ENCODE peak calls at places on chromosomes 16 and 17, in nine cellular contexts. E is H4, F is iPS-NIHi11, O is T follicular helper cell, B is NCI-H1092, R is HEK293T, K is brain microvascular endothelial cell, H is neural crest cell, W is AG09319. N is an unnamed sample.

GRCh38 chr16:74998481-74999207 is at the start of gene ZNRF1:
- DNase-seq in W (peak), K (peak), B (peak), F (peak), E (peak), O (peak), R (peak), H (peak), N (peak)

GRCh38 chr17:3536736-3537135 is 20.9 kb downstream of the TRPV3 start:
- DNase-seq in B (no peak), W (no peak), O (no peak), E (peak), H (no peak), K (no peak), F (no peak), R (no peak), N (no peak)

GRCh38 chr16:13060932-13061331 is 159.5 kb downstream of the SHISA9 start:
- DNase-seq in F (no peak), B (no peak), E (no peak), R (no peak), K (no peak), H (no peak), O (no peak), W (no peak), N (no peak)

GRCh38 chr17:386145-386876 is 33.7 kb upstream of the RPH3AL start:
- DNase-seq in H (peak), R (peak), K (peak), O (peak), W (no peak), B (no peak), E (no peak), F (peak), N (no peak)

GRCh38 chr16:21121150-21121549 is 29.5 kb downstream of the DNAH3 start:
- DNase-seq in B (no peak), F (no peak), E (no peak), K (no peak), R (no peak), H (no peak), O (no peak), W (no peak), N (no peak)

GRCh38 chr16:85573696-85574641 is 39.2 kb upstream of the GSE1 start:
- DNase-seq in O (no peak), K (peak), H (no peak), E (no peak), F (no peak), R (peak), W (no peak), B (peak), N (no peak)

GRCh38 chr16:69709456-69710084 is 16.8 kb downstream of the NQO1 start:
- DNase-seq in K (peak), F (peak), R (peak), B (peak), H (no peak), O (no peak), W (no peak), E (peak), N (peak)

GRCh38 chr16:12419987-12420386 is 383.7 kb downstream of the CPPED1 start:
- DNase-seq in E (no peak), F (no peak), W (no peak), K (no peak), R (no peak), H (no peak), B (no peak), O (no peak), N (no peak)

GRCh38 chr16:11255737-11256656 is at the start of gene SOCS1:
- DNase-seq in W (peak), E (peak), B (peak), O (peak), H (peak), R (peak), K (peak), F (peak), N (peak)

GRCh38 chr16:67304006-67304405 is 22.5 kb downstream of the KCTD19 start:
- DNase-seq in E (no peak), R (no peak), W (no peak), K (no peak), F (no peak), O (no peak), H (no peak), B (no peak), N (no peak)

GRCh38 chr16:90046971-90047713 is 27.9 kb upstream of the DBNDD1 start:
- DNase-seq in F (peak), E (no peak), K (no peak), B (no peak), H (peak), R (no peak), W (no peak), O (no peak), N (no peak)

GRCh38 chr17:45405250-45406086 is 27.2 kb downstream of the ARHGAP27 start:
- DNase-seq in H (peak), W (no peak), R (no peak), K (no peak), B (no peak), F (peak), O (no peak), E (no peak), N (no peak)

GRCh38 chr16:4218202-4218601 is 23.7 kb downstream of the SRL start:
- DNase-seq in F (no peak), B (peak), O (no peak), R (no peak), E (no peak), K (no peak), H (no peak), W (no peak), N (no peak)

GRCh38 chr17:10119203-10120112 is 78.9 kb downstream of the GAS7 start:
- DNase-seq in F (peak), E (peak), K (no peak), H (no peak), B (no peak), W (no peak), O (no peak), R (no peak), N (peak)

GRCh38 chr16:73066321-73066926 is 18.5 kb upstream of the ZFHX3 start:
- DNase-seq in K (no peak), B (no peak), R (no peak), H (no peak), W (no peak), O (no peak), F (no peak), E (no peak), N (no peak)

N was measured in bronchial epithelial cell.